ENCODE peak calls at places on chromosomes 4 and X, in eight cellular contexts. Y, D, V, O, E, G, K and H are unnamed samples. For H3K4me1, the result is how much of the 10 kb centered on the place peaks cover.

GRCh38 chrX:69318651-69319305 is 153.5 kb upstream of the PJA1 start:
- DNase-seq in Y (peak), D (no peak), V (no peak), O (no peak), E (no peak), G (no peak), K (no peak), H (peak)

GRCh38 chrX:101108293-101108692 is 10.3 kb downstream of the CENPI start:
- DNase-seq in Y (no peak), D (no peak), V (no peak), O (peak), E (no peak), G (no peak), K (peak), H (no peak)

GRCh38 chr4:156619154-156619934 is 352.3 kb downstream of the PDGFC start:
- DNase-seq in Y (no peak), D (no peak), V (no peak), O (no peak), E (no peak), G (no peak), K (peak), H (no peak)

GRCh38 chr4:74291468-74291867 is 16.8 kb upstream of the EPGN start:
- DNase-seq in Y (no peak), D (no peak), V (no peak), O (no peak), E (no peak), G (no peak), K (no peak), H (no peak)

GRCh38 chr4:72858328-72858727 is 211.2 kb downstream of the COX18 start:
- DNase-seq in Y (no peak), D (no peak), V (no peak), O (peak), E (no peak), G (no peak), K (peak), H (no peak)

GRCh38 chrX:74551934-74552333 is 62.5 kb downstream of the RLIM start:
- DNase-seq in Y (no peak), D (no peak), V (no peak), O (no peak), E (no peak), G (no peak), K (no peak), H (no peak)

GRCh38 chrX:109537324-109537665 is 651 bp downstream of the NXT2 start:
- DNase-seq in Y (peak), D (peak), V (peak), O (peak), E (no peak), G (no peak), K (peak), H (peak)

GRCh38 chrX:3317191-3317718 is 29.2 kb downstream of the MXRA5 start:
- DNase-seq in Y (no peak), D (no peak), V (no peak), O (no peak), E (no peak), G (no peak), K (no peak), H (no peak)

GRCh38 chr4:83025563-83025962 is 9.4 kb upstream of the COPS4 start:
- DNase-seq in Y (no peak), D (no peak), V (no peak), O (no peak), E (no peak), G (no peak), K (no peak), H (no peak)

GRCh38 chrX:69305333-69306062 is 140.2 kb upstream of the PJA1 start:
- DNase-seq in Y (no peak), D (no peak), V (no peak), O (no peak), E (no peak), G (no peak), K (no peak), H (no peak)

GRCh38 chr4:186030795-186031194 is 38.2 kb upstream of the TLR3 start:
- DNase-seq in Y (no peak), D (no peak), V (no peak), O (no peak), E (no peak), G (no peak), K (no peak), H (no peak)

GRCh38 chrX:13688772-13689518 is at the start of gene RAB9A:
- DNase-seq in Y (peak), D (peak), V (peak), O (peak), E (peak), G (peak), K (peak), H (peak)

GRCh38 chr4:74258949-74259348 is 49.3 kb upstream of the EPGN start:
- DNase-seq in Y (peak), D (peak), V (peak), O (peak), E (no peak), G (no peak), K (peak), H (no peak)

GRCh38 chrX:132294776-132295495 is 75.7 kb upstream of the RAP2C start:
- DNase-seq in Y (no peak), D (no peak), V (no peak), O (no peak), E (no peak), G (no peak), K (no peak), H (no peak)

DNA sequence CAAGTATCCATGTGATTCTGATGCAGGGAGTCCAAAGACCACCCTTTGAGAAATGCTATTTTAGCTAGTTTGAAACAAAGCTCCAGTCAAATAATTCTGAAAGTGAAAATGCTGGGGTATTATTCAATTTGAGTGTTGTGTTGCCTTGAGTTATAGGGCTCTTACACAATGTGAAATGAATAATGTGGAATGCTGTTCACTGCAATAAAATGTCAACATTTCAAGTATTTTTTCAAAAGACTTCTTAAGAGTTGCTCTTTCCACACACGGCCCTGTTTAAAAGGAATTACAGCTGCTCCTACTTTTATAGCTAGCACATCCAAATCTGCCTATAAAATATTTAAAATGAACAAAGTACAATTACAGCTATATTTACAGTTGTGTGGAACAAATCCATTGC is 27.5 kb upstream of the PLS3 start:
- DNase-seq in Y (no peak), D (no peak), V (no peak), O (peak), E (no peak), G (no peak), K (no peak), H (no peak)
- H3K4me1 ChIP-seq in Y (under half), D (under half), V (under half), O (under half), E (under half), G (under half), K (under half), H (under half)

DNA sequence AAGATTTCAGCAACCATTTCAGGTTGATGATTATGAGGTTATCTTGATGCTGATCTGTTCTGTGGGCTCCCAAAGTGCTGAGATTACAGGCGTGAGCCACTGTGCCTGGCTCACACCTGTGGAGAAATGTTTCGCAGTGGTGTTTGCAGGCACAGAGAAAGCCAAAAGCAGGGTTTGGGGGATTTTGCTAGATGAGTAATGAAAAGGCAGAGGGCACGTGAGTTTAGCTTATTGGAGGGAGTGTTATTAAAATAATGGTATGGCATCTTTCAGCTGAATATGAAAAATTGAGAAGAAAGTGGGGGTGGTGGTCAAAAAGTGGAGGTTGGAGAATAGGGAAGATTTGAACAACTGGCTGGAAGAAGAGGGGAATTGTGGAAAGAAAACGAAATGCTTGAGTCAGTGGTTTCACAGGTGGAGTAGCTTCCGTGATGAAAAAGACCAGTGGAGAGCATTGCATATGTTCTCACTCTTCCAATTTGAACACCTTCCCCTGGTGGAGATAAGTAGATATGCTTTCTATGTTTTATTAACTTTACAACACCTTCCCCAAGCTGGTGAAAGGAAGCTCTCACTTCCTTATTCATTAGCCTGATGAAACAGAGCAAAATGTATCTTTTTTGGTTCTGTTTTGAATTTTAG is 1.1 kb upstream of the CHST7 start:
- DNase-seq in Y (no peak), D (no peak), V (no peak), O (no peak), E (no peak), G (no peak), K (no peak), H (no peak)
- TF ChIP-seq CTCF in Y (no peak), D (no peak), V (no peak), O (no peak), E (no peak), G (no peak), K (no peak), H (no peak)

GRCh38 chrX:47196098-47196497 is 2.5 kb downstream of the UBA1 start:
- DNase-seq in Y (no peak), D (no peak), V (no peak), O (no peak), E (no peak), G (no peak), K (no peak), H (no peak)
- H3K4me1 ChIP-seq in Y (half or more), D (under half), V (half or more), O (under half), E (under half), G (under half), K (under half), H (under half)

GRCh38 chr4:167020410-167020809 is 213.9 kb downstream of the SPOCK3 start:
- DNase-seq in Y (no peak), D (no peak), V (no peak), O (no peak), E (no peak), G (no peak), K (no peak), H (no peak)
- TF ChIP-seq CTCF in Y (no peak), D (no peak), V (no peak), O (no peak), E (no peak), G (no peak), K (no peak), H (no peak)